ENCODE peak calls at places on chromosome 4, in ten cellular contexts. S is psoas muscle; H is body of pancreas; W is mammary epithelial cell; C is uterus; T is hepatocyte; I is BE2C; Z is thoracic aorta; R is OCI-LY7; U is CD4-positive, CD25-positive, alpha-beta regulatory T cell. B is an unnamed sample.
A peak's percentile ranks its signal among the peaks of the same experiment; 100 is the strongest.

GRCh38 chr4:103099691-103100392 is at the start of gene BDH2:
- DNase-seq in Z (no peak), S (no peak), C (peak; percentile 41), R (peak; percentile 94), H (peak; percentile 88), I (peak; percentile 35), U (peak; percentile 51), T (peak; percentile 92), W (peak; percentile 91), B (peak; percentile 72)

GRCh38 chr4:182593864-182594263 is 323.3 kb downstream of the DCTD start:
- DNase-seq in Z (no peak), U (no peak), H (no peak), S (no peak), W (no peak), C (no peak), I (no peak), T (no peak), R (no peak), B (no peak)

GRCh38 chr4:102525099-102525498 is 23.9 kb downstream of the NFKB1 start:
- DNase-seq in I (no peak), U (no peak), Z (no peak), R (no peak), S (no peak), T (no peak), C (no peak), W (peak; percentile 58), H (no peak), B (no peak)

GRCh38 chr4:101126044-101126443 is 221.3 kb downstream of the PPP3CA start:
- DNase-seq in R (no peak), Z (no peak), H (no peak), T (no peak), U (no peak), C (no peak), I (no peak), S (no peak), W (no peak), B (no peak)

GRCh38 chr4:105230287-105230686 is 83.6 kb downstream of the TET2 start:
- DNase-seq in C (no peak), U (no peak), T (no peak), H (no peak), R (no peak), I (no peak), W (no peak), Z (no peak), S (no peak), B (no peak)

GRCh38 chr4:67587156-67587555 is 28.6 kb downstream of the STAP1 start:
- DNase-seq in H (peak; percentile 22), Z (no peak), R (no peak), C (no peak), S (no peak), W (no peak), I (no peak), U (no peak), T (no peak), B (no peak)

GRCh38 chr4:148059617-148060180 is 327.8 kb downstream of the ARHGAP10 start:
- DNase-seq in H (peak; percentile 82), U (no peak), R (no peak), S (no peak), T (no peak), Z (no peak), I (no peak), C (no peak), W (no peak), B (no peak)

GRCh38 chr4:32000846-32001488 is 1280.8 kb downstream of the PCDH7 start:
- DNase-seq in I (no peak), S (no peak), C (no peak), H (no peak), R (no peak), W (no peak), U (no peak), Z (no peak), T (no peak), B (no peak)

GRCh38 chr4:7811536-7812190 is 128.0 kb downstream of the AFAP1 start:
- DNase-seq in R (no peak), C (peak; percentile 56), S (peak; percentile 48), I (no peak), T (peak; percentile 58), W (peak; percentile 11), U (no peak), H (peak; percentile 31), Z (no peak), B (peak; percentile 48)

GRCh38 chr4:181008164-181008563 is 1235.0 kb upstream of the TENM3 start:
- DNase-seq in R (no peak), U (no peak), T (no peak), H (no peak), C (no peak), S (no peak), Z (no peak), W (peak; percentile 5), I (no peak), B (no peak)
- H3K4me3 ChIP-seq in R (no peak overlapping the region), U (no peak overlapping the region), T (no peak overlapping the region), H (no peak overlapping the region), C (no peak overlapping the region), S (no peak overlapping the region), Z (no peak overlapping the region), W (no peak overlapping the region), I (peak overlapping the region; percentile 2), B (no peak overlapping the region)

GRCh38 chr4:156623376-156623775 is 348.2 kb downstream of the PDGFC start:
- DNase-seq in S (no peak), W (no peak), T (no peak), R (no peak), Z (no peak), I (no peak), H (no peak), U (no peak), C (no peak), B (no peak)
- H3K4me3 ChIP-seq in S (no peak overlapping the region), W (no peak overlapping the region), T (no peak overlapping the region), R (no peak overlapping the region), Z (no peak overlapping the region), I (no peak overlapping the region), H (no peak overlapping the region), U (no peak overlapping the region), C (no peak overlapping the region), B (no peak overlapping the region)

DNA sequence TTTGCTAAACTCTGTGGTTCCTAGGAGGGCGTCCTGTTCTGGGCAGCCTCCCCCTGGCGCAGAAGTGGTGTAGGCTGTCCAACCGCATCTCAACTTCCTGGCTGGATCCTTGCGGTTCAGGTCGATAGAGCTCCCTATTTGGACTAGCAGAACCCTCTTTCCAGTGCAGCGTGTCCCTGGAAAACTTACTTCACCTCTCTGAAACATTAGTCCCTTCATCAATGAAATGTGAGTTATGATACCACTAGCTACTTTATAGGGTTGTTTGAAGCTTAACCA is 1.1 kb downstream of the STK32B start:
- DNase-seq in C (no peak), S (no peak), W (no peak), Z (no peak), T (no peak), U (no peak), I (no peak), R (no peak), H (no peak), B (no peak)
- H3K4me3 ChIP-seq in C (peak overlapping the region; percentile 51), S (peak overlapping the region; percentile 58), W (no peak overlapping the region), Z (peak overlapping the region; percentile 73), T (no peak overlapping the region), U (no peak overlapping the region), I (no peak overlapping the region), R (no peak overlapping the region), H (no peak overlapping the region), B (no peak overlapping the region)

GRCh38 chr4:173420821-173421220 is 21.9 kb upstream of the SCRG1 start:
- DNase-seq in I (no peak), Z (no peak), C (no peak), S (no peak), U (no peak), R (no peak), H (no peak), T (no peak), W (no peak), B (no peak)

GRCh38 chr4:173417833-173418232 is 18.9 kb upstream of the SCRG1 start:
- DNase-seq in C (no peak), W (no peak), H (no peak), I (no peak), U (no peak), T (no peak), R (no peak), Z (no peak), S (no peak), B (no peak)

GRCh38 chr4:173415885-173416658 is 17.2 kb upstream of the SCRG1 start:
- DNase-seq in W (peak; percentile 87), I (no peak), U (no peak), H (peak; percentile 71), Z (no peak), S (peak; percentile 41), T (no peak), C (peak; percentile 39), R (no peak), B (peak; percentile 40)

GRCh38 chr4:173418636-173419035 is 19.7 kb upstream of the SCRG1 start:
- DNase-seq in C (no peak), S (no peak), R (no peak), I (no peak), U (no peak), H (no peak), Z (no peak), T (no peak), W (no peak), B (no peak)

GRCh38 chr4:173420324-173420752 is 21.4 kb upstream of the SCRG1 start:
- DNase-seq in R (peak; percentile 35), I (no peak), S (no peak), W (no peak), C (no peak), U (no peak), H (no peak), T (no peak), Z (no peak), B (no peak)
- H3K4me3 ChIP-seq in R (no peak overlapping the region), I (no peak overlapping the region), S (no peak overlapping the region), W (no peak overlapping the region), C (no peak overlapping the region), U (no peak overlapping the region), H (no peak overlapping the region), T (no peak overlapping the region), Z (no peak overlapping the region), B (no peak overlapping the region)

GRCh38 chr4:56787380-56787779 is 34.1 kb downstream of the SPINK2 start:
- DNase-seq in H (no peak), Z (no peak), T (peak; percentile 47), C (no peak), R (no peak), I (no peak), U (no peak), S (no peak), W (no peak), B (no peak)

GRCh38 chr4:56788081-56788480 is 33.4 kb downstream of the SPINK2 start:
- DNase-seq in I (no peak), T (no peak), C (no peak), W (no peak), H (no peak), S (no peak), U (no peak), Z (no peak), R (no peak), B (no peak)

GRCh38 chr4:56786955-56787354 is 34.5 kb downstream of the SPINK2 start:
- DNase-seq in U (no peak), Z (no peak), R (no peak), H (peak; percentile 47), I (peak; percentile 8), T (peak; percentile 69), S (peak; percentile 27), W (peak; percentile 50), C (peak; percentile 77), B (peak; percentile 38)

GRCh38 chr4:56790566-56791175 is 30.8 kb downstream of the SPINK2 start:
- DNase-seq in T (no peak), I (no peak), H (no peak), C (no peak), Z (no peak), U (no peak), W (no peak), S (no peak), R (no peak), B (no peak)

GRCh38 chr4:56791316-56791715 is 30.2 kb downstream of the SPINK2 start:
- DNase-seq in I (no peak), T (no peak), R (no peak), Z (no peak), H (no peak), U (no peak), S (no peak), W (no peak), C (no peak), B (no peak)
- H3K4me3 ChIP-seq in I (no peak overlapping the region), T (no peak overlapping the region), R (no peak overlapping the region), Z (no peak overlapping the region), H (no peak overlapping the region), U (no peak overlapping the region), S (no peak overlapping the region), W (no peak overlapping the region), C (no peak overlapping the region), B (no peak overlapping the region)

B was measured in lung.